ENCODE peak calls at places on chromosomes 12 and 14, in five cellular contexts. O, V, J, A and H are unnamed samples.

GRCh38 chr12:10540776-10541205 is 35.1 kb downstream of the EIF2S3B start:
- DNase-seq in O (no peak), A (no peak), J (no peak), V (no peak), H (no peak)

GRCh38 chr12:122085006-122085405 is 6.5 kb downstream of the MLXIP start:
- DNase-seq in A (no peak), V (no peak), J (no peak), O (no peak), H (no peak)

GRCh38 chr12:98424726-98425401 is 90.5 kb upstream of the TMPO start:
- DNase-seq in V (peak; percentile 54), O (peak; percentile 70), J (no peak), A (peak; percentile 64), H (no peak)

GRCh38 chr12:56257071-56257470 is 1.1 kb downstream of the ANKRD52 start:
- DNase-seq in A (no peak), V (peak; percentile 0), J (no peak), O (no peak), H (no peak)

GRCh38 chr14:78985668-78986073 is 815.5 kb downstream of the NRXN3 start:
- DNase-seq in J (peak; percentile 70), A (no peak), V (no peak), O (peak; percentile 61), H (no peak)

GRCh38 chr12:52715416-52715815 is 12.1 kb upstream of the KRT77 start:
- DNase-seq in V (no peak), A (no peak), O (peak; percentile 88), J (peak; percentile 78), H (no peak)

GRCh38 chr12:72832024-72832423 is 559.9 kb downstream of the TRHDE start:
- DNase-seq in O (no peak), A (no peak), J (no peak), V (no peak), H (no peak)

GRCh38 chr12:92469837-92470236 is 233.0 kb upstream of the PLEKHG7 start:
- DNase-seq in O (no peak), J (no peak), A (no peak), V (peak; percentile 89), H (no peak)

GRCh38 chr12:15689751-15690191 is 99.4 kb downstream of the EPS8 start:
- DNase-seq in A (no peak), O (no peak), J (no peak), V (no peak), H (no peak)

GRCh38 chr12:106581543-106582263 is 1.1 kb upstream of the RFX4 start:
- DNase-seq in J (peak; percentile 84), O (peak; percentile 85), A (no peak), V (no peak), H (no peak)

GRCh38 chr14:96249016-96249415 is 7.0 kb upstream of the BDKRB1 start:
- DNase-seq in V (no peak), J (no peak), O (no peak), A (no peak), H (no peak)

GRCh38 chr14:96246535-96246839 is 9.5 kb upstream of the BDKRB1 start:
- DNase-seq in J (no peak), A (no peak), V (no peak), O (no peak), H (no peak)

GRCh38 chr14:96243785-96244184 is 12.2 kb upstream of the BDKRB1 start:
- DNase-seq in V (no peak), O (no peak), A (no peak), J (no peak), H (no peak)

GRCh38 chr14:96247031-96247430 is 9.0 kb upstream of the BDKRB1 start:
- DNase-seq in J (no peak), O (no peak), V (no peak), A (no peak), H (no peak)

GRCh38 chr14:96245710-96246534 is 10.1 kb upstream of the BDKRB1 start:
- DNase-seq in A (no peak), V (no peak), O (no peak), J (no peak), H (no peak)
- H3K27ac ChIP-seq in A (no peak overlapping the region), V (no peak overlapping the region), O (no peak overlapping the region), J (no peak overlapping the region), H (no peak overlapping the region)

GRCh38 chr14:29005647-29006046 is 239.1 kb downstream of the FOXG1 start:
- DNase-seq in O (no peak), A (no peak), J (no peak), V (no peak), H (no peak)
- H3K27ac ChIP-seq in O (no peak overlapping the region), A (no peak overlapping the region), J (no peak overlapping the region), V (no peak overlapping the region), H (no peak overlapping the region)

GRCh38 chr14:104252256-104253215 is 114.1 kb downstream of the KIF26A start:
- DNase-seq in O (peak; percentile 28), A (no peak), V (no peak), J (no peak), H (no peak)
- H3K27ac ChIP-seq in O (no peak overlapping the region), A (no peak overlapping the region), V (no peak overlapping the region), J (no peak overlapping the region), H (no peak overlapping the region)

GRCh38 chr12:7681535-7681934 is 14.0 kb downstream of the GDF3 start:
- DNase-seq in A (no peak), J (no peak), O (no peak), V (no peak), H (no peak)
- H3K27ac ChIP-seq in A (no peak overlapping the region), J (no peak overlapping the region), O (no peak overlapping the region), V (no peak overlapping the region), H (no peak overlapping the region)

GRCh38 chr14:61536661-61537566 is 158.4 kb upstream of the HIF1A start:
- DNase-seq in V (no peak), J (no peak), A (no peak), O (no peak), H (no peak)

GRCh38 chr14:61535470-61535869 is 159.8 kb upstream of the HIF1A start:
- DNase-seq in J (no peak), A (no peak), V (no peak), O (no peak), H (no peak)

GRCh38 chr14:61539631-61540030 is 155.7 kb upstream of the HIF1A start:
- DNase-seq in J (no peak), V (no peak), O (no peak), A (no peak), H (no peak)

GRCh38 chr14:61538464-61539022 is 156.8 kb upstream of the HIF1A start:
- DNase-seq in A (no peak), J (no peak), O (no peak), V (no peak), H (no peak)

DNA sequence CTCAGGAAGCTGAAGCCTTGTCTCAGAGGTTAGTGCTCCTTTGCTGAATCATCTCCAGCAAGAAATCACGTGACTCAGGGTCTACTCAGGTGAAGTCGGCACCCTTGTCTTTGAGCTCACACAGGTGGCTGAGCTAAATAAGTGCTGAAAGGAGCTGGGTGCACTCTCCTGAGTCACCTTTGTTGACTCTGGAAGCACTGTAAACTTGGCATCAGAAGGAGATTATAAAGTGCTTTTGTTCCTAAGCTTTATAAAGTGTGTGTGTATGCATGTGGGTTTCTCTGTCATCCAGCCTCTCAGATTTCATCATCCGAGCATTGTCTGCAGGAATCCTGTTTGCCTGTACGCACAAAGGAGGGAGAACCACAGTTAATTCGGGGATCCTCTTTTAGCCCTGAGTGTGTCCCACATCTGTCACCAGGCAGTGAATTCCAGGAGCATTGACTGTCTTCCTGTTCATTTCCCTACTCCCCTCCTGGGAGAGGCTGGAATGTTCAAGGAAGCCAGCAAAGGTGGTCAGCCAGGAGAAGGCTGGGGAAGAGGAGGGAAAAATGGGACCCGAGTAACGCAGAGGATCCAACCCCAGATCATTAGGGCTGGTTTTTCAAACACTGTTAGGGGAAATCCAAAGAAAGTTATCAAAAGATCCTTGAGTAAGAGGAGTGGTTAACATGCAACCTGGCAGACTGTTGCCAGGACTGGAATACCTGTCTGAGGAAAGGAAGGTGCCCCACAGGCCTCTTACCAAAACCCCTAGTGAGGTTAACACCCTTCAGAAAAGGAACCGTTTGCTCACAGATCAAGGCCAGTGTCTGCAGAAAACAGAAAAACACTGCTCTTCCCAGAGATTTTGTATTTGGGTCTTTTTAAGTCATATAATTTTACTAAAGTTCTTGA is 157.5 kb upstream of the HIF1A start:
- DNase-seq in A (peak; percentile 46), O (peak; percentile 56), J (no peak), V (no peak), H (no peak)
- H3K27ac ChIP-seq in A (no peak overlapping the region), O (peak overlapping the region; percentile 63), J (peak overlapping the region; percentile 54), V (no peak overlapping the region), H (peak overlapping the region; percentile 74)

GRCh38 chr12:2124466-2125023 is 71.8 kb downstream of the CACNA1C start:
- DNase-seq in O (no peak), V (no peak), A (no peak), J (no peak), H (no peak)
- H3K27ac ChIP-seq in O (no peak overlapping the region), V (peak overlapping the region; percentile 24), A (no peak overlapping the region), J (no peak overlapping the region), H (no peak overlapping the region)